ENCODE peak calls at places on chromosomes 6 and 20, in seven cellular contexts. One of them, this sample, is unnamed.

GRCh38 chr6:105429676-105430075 is 26.8 kb upstream of the PREP start:
- DNase-seq in neuronal stem cell: no peak
- DNase-seq in mesenchymal stem cell: no peak
- DNase-seq in H9: no peak
- DNase-seq in IMR-90: peak
- DNase-seq in trophoblast cell: no peak
- DNase-seq in H1: no peak
- DNase-seq in this sample: no peak

GRCh38 chr6:34056301-34056700 is 89.6 kb downstream of the GRM4 start:
- DNase-seq in neuronal stem cell: peak
- DNase-seq in mesenchymal stem cell: no peak
- DNase-seq in H9: peak
- DNase-seq in IMR-90: peak
- DNase-seq in trophoblast cell: peak
- DNase-seq in H1: peak
- DNase-seq in this sample: peak

GRCh38 chr6:73362869-73363536 is 545 bp downstream of the KHDC3L start:
- DNase-seq in neuronal stem cell: no peak
- DNase-seq in mesenchymal stem cell: no peak
- DNase-seq in H9: no peak
- DNase-seq in IMR-90: no peak
- DNase-seq in trophoblast cell: no peak
- DNase-seq in H1: no peak
- DNase-seq in this sample: no peak

GRCh38 chr6:146305098-146305497 is 238.5 kb upstream of the RAB32 start:
- DNase-seq in neuronal stem cell: no peak
- DNase-seq in mesenchymal stem cell: no peak
- DNase-seq in H9: no peak
- DNase-seq in IMR-90: no peak
- DNase-seq in trophoblast cell: no peak
- DNase-seq in H1: no peak
- DNase-seq in this sample: no peak

GRCh38 chr6:133707456-133707855 is 181.5 kb upstream of the TCF21 start:
- DNase-seq in neuronal stem cell: no peak
- DNase-seq in mesenchymal stem cell: peak
- DNase-seq in H9: no peak
- DNase-seq in IMR-90: peak
- DNase-seq in trophoblast cell: no peak
- DNase-seq in H1: no peak
- DNase-seq in this sample: no peak

GRCh38 chr6:126437225-126437624 is 97.3 kb downstream of the CENPW start:
- DNase-seq in neuronal stem cell: no peak
- DNase-seq in mesenchymal stem cell: no peak
- DNase-seq in H9: no peak
- DNase-seq in IMR-90: no peak
- DNase-seq in trophoblast cell: no peak
- DNase-seq in H1: no peak
- DNase-seq in this sample: no peak

GRCh38 chr20:40506567-40506966 is 182.5 kb downstream of the MAFB start:
- DNase-seq in neuronal stem cell: no peak
- DNase-seq in mesenchymal stem cell: peak
- DNase-seq in H9: no peak
- DNase-seq in IMR-90: peak
- DNase-seq in trophoblast cell: peak
- DNase-seq in H1: no peak
- DNase-seq in this sample: peak

GRCh38 chr6:20724443-20724842 is 190.2 kb downstream of the CDKAL1 start:
- DNase-seq in neuronal stem cell: no peak
- DNase-seq in mesenchymal stem cell: no peak
- DNase-seq in H9: peak
- DNase-seq in IMR-90: no peak
- DNase-seq in trophoblast cell: no peak
- DNase-seq in H1: no peak
- DNase-seq in this sample: peak

GRCh38 chr6:5468586-5468985 is 207.3 kb downstream of the FARS2 start:
- DNase-seq in neuronal stem cell: no peak
- DNase-seq in mesenchymal stem cell: peak
- DNase-seq in H9: no peak
- DNase-seq in IMR-90: no peak
- DNase-seq in trophoblast cell: no peak
- DNase-seq in H1: no peak
- DNase-seq in this sample: no peak

GRCh38 chr6:33431880-33432541 is 12.1 kb downstream of the SYNGAP1 start:
- DNase-seq in neuronal stem cell: no peak
- DNase-seq in mesenchymal stem cell: no peak
- DNase-seq in H9: peak
- DNase-seq in IMR-90: no peak
- DNase-seq in trophoblast cell: no peak
- DNase-seq in H1: no peak
- DNase-seq in this sample: peak

GRCh38 chr20:24708411-24709295 is 239.2 kb downstream of the SYNDIG1 start:
- DNase-seq in neuronal stem cell: no peak
- DNase-seq in mesenchymal stem cell: no peak
- DNase-seq in H9: no peak
- DNase-seq in IMR-90: peak
- DNase-seq in trophoblast cell: no peak
- DNase-seq in H1: no peak
- DNase-seq in this sample: no peak

GRCh38 chr6:131849799-131850198 is 42.0 kb downstream of the ENPP1 start:
- DNase-seq in neuronal stem cell: no peak
- DNase-seq in mesenchymal stem cell: no peak
- DNase-seq in H9: no peak
- DNase-seq in IMR-90: no peak
- DNase-seq in trophoblast cell: no peak
- DNase-seq in H1: no peak
- DNase-seq in this sample: no peak

GRCh38 chr6:87164506-87164905 is 9.1 kb downstream of the ZNF292 start:
- DNase-seq in neuronal stem cell: no peak
- DNase-seq in mesenchymal stem cell: no peak
- DNase-seq in H9: no peak
- DNase-seq in IMR-90: no peak
- DNase-seq in trophoblast cell: no peak
- DNase-seq in H1: no peak
- DNase-seq in this sample: no peak

GRCh38 chr6:25377672-25378071 is 98.5 kb downstream of the CARMIL1 start:
- DNase-seq in neuronal stem cell: no peak
- DNase-seq in mesenchymal stem cell: no peak
- DNase-seq in H9: no peak
- DNase-seq in IMR-90: no peak
- DNase-seq in trophoblast cell: no peak
- DNase-seq in H1: no peak
- DNase-seq in this sample: no peak
- H2AK5ac ChIP-seq in neuronal stem cell: no peak
- H2AK5ac ChIP-seq in mesenchymal stem cell: no peak
- H2AK5ac ChIP-seq in H9: no peak
- H2AK5ac ChIP-seq in IMR-90: no peak
- H2AK5ac ChIP-seq in trophoblast cell: no peak
- H2AK5ac ChIP-seq in H1: peak
- H2AK5ac ChIP-seq in this sample: no peak

GRCh38 chr6:37280162-37280895 is 22.4 kb upstream of the TMEM217 start:
- DNase-seq in neuronal stem cell: no peak
- DNase-seq in mesenchymal stem cell: no peak
- DNase-seq in H9: no peak
- DNase-seq in IMR-90: no peak
- DNase-seq in trophoblast cell: no peak
- DNase-seq in H1: no peak
- DNase-seq in this sample: no peak

GRCh38 chr6:37284781-37285180 is 26.8 kb upstream of the TMEM217 start:
- DNase-seq in neuronal stem cell: no peak
- DNase-seq in mesenchymal stem cell: no peak
- DNase-seq in H9: no peak
- DNase-seq in IMR-90: no peak
- DNase-seq in trophoblast cell: no peak
- DNase-seq in H1: no peak
- DNase-seq in this sample: no peak

GRCh38 chr6:37283786-37284185 is 25.8 kb upstream of the TMEM217 start:
- DNase-seq in neuronal stem cell: no peak
- DNase-seq in mesenchymal stem cell: no peak
- DNase-seq in H9: no peak
- DNase-seq in IMR-90: no peak
- DNase-seq in trophoblast cell: no peak
- DNase-seq in H1: no peak
- DNase-seq in this sample: no peak

GRCh38 chr6:37285861-37286311 is 27.9 kb upstream of the TMEM217 start:
- DNase-seq in neuronal stem cell: no peak
- DNase-seq in mesenchymal stem cell: no peak
- DNase-seq in H9: no peak
- DNase-seq in IMR-90: no peak
- DNase-seq in trophoblast cell: no peak
- DNase-seq in H1: no peak
- DNase-seq in this sample: no peak

GRCh38 chr6:37283268-37283667 is 25.3 kb upstream of the TMEM217 start:
- DNase-seq in neuronal stem cell: no peak
- DNase-seq in mesenchymal stem cell: no peak
- DNase-seq in H9: no peak
- DNase-seq in IMR-90: peak
- DNase-seq in trophoblast cell: no peak
- DNase-seq in H1: no peak
- DNase-seq in this sample: no peak
- H2AK5ac ChIP-seq in neuronal stem cell: no peak
- H2AK5ac ChIP-seq in mesenchymal stem cell: no peak
- H2AK5ac ChIP-seq in H9: no peak
- H2AK5ac ChIP-seq in IMR-90: no peak
- H2AK5ac ChIP-seq in trophoblast cell: no peak
- H2AK5ac ChIP-seq in H1: no peak
- H2AK5ac ChIP-seq in this sample: no peak

GRCh38 chr6:55836481-55836880 is 38.9 kb downstream of the BMP5 start:
- DNase-seq in neuronal stem cell: no peak
- DNase-seq in mesenchymal stem cell: no peak
- DNase-seq in H9: no peak
- DNase-seq in IMR-90: no peak
- DNase-seq in trophoblast cell: no peak
- DNase-seq in H1: no peak
- DNase-seq in this sample: no peak

GRCh38 chr6:55836945-55837344 is 38.4 kb downstream of the BMP5 start:
- DNase-seq in neuronal stem cell: no peak
- DNase-seq in mesenchymal stem cell: no peak
- DNase-seq in H9: no peak
- DNase-seq in IMR-90: no peak
- DNase-seq in trophoblast cell: no peak
- DNase-seq in H1: no peak
- DNase-seq in this sample: no peak

GRCh38 chr6:55839080-55839479 is 36.3 kb downstream of the BMP5 start:
- DNase-seq in neuronal stem cell: no peak
- DNase-seq in mesenchymal stem cell: no peak
- DNase-seq in H9: no peak
- DNase-seq in IMR-90: no peak
- DNase-seq in trophoblast cell: no peak
- DNase-seq in H1: no peak
- DNase-seq in this sample: no peak

DNA sequence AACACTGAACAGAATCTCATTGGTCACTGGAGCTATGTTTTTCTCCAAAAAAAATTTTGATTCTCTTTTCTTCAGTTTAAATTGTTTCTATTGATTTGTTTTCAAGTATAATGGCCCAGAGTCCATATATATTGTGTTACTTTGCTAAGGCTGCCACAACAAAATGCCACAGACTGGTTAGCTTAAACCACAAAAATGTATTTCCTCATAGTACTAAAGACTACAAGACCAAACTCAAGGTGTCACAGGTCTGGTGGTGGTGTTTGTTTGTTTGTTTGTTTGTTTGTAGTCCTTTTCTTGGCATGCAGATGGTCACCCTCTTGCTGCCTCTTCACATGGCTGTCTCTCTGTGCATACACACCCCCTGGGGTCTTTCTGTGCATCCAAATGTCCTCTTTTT is 34.0 kb downstream of the BMP5 start:
- DNase-seq in neuronal stem cell: no peak
- DNase-seq in mesenchymal stem cell: peak
- DNase-seq in H9: no peak
- DNase-seq in IMR-90: no peak
- DNase-seq in trophoblast cell: no peak
- DNase-seq in H1: no peak
- DNase-seq in this sample: no peak
- H2AK5ac ChIP-seq in neuronal stem cell: no peak
- H2AK5ac ChIP-seq in mesenchymal stem cell: no peak
- H2AK5ac ChIP-seq in H9: no peak
- H2AK5ac ChIP-seq in IMR-90: no peak
- H2AK5ac ChIP-seq in trophoblast cell: no peak
- H2AK5ac ChIP-seq in H1: no peak
- H2AK5ac ChIP-seq in this sample: no peak

DNA sequence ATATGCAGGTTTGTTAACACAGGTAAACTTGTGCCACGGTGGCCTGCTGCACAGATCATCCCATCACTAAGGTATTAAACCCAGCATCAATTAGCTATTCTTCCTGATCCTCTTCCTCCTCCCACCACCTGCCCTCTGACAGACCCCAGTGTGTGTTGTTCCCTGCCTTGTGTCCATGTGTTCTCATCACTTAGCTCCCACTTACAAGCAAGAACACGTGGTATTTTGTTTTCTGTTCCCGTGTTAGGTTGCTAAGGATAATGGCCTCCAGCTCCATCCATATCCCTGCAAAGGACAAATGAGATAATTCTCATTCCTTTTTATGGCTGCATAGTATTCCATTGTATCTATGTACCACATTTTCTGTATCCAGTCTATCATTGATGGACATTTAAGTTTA is 294.0 kb downstream of the PKHD1 start:
- DNase-seq in neuronal stem cell: no peak
- DNase-seq in mesenchymal stem cell: no peak
- DNase-seq in H9: no peak
- DNase-seq in IMR-90: no peak
- DNase-seq in trophoblast cell: no peak
- DNase-seq in H1: no peak
- DNase-seq in this sample: no peak
- H2AK5ac ChIP-seq in neuronal stem cell: no peak
- H2AK5ac ChIP-seq in mesenchymal stem cell: no peak
- H2AK5ac ChIP-seq in H9: no peak
- H2AK5ac ChIP-seq in IMR-90: no peak
- H2AK5ac ChIP-seq in trophoblast cell: no peak
- H2AK5ac ChIP-seq in H1: no peak
- H2AK5ac ChIP-seq in this sample: no peak

GRCh38 chr6:149248688-149249369 is 68.7 kb upstream of the TAB2 start:
- DNase-seq in neuronal stem cell: no peak
- DNase-seq in mesenchymal stem cell: no peak
- DNase-seq in H9: no peak
- DNase-seq in IMR-90: no peak
- DNase-seq in trophoblast cell: no peak
- DNase-seq in H1: no peak
- DNase-seq in this sample: no peak
- H2AK5ac ChIP-seq in neuronal stem cell: no peak
- H2AK5ac ChIP-seq in mesenchymal stem cell: no peak
- H2AK5ac ChIP-seq in H9: no peak
- H2AK5ac ChIP-seq in IMR-90: no peak
- H2AK5ac ChIP-seq in trophoblast cell: no peak
- H2AK5ac ChIP-seq in H1: no peak
- H2AK5ac ChIP-seq in this sample: no peak